ENCODE peak calls at places on chromosomes 5 and 9, in four cellular contexts. B, R, J and P are unnamed samples. For H3K36me3, the result is how much of the 10 kb centered on the place peaks cover.

GRCh38 chr9:124784503-124784902 is 7.6 kb downstream of the OLFML2A start:
- DNase-seq in R (no peak), J (no peak), B (no peak), P (no peak)

GRCh38 chr9:27664136-27664819 is 91.0 kb upstream of the C9orf72 start:
- DNase-seq in J (no peak), B (no peak), R (no peak), P (no peak)

GRCh38 chr9:131366745-131367401 is 27.0 kb upstream of the PRRC2B start:
- DNase-seq in R (no peak), J (peak), B (no peak), P (no peak)

GRCh38 chr9:347667-348292 is 133.1 kb downstream of the DOCK8 start:
- DNase-seq in B (no peak), J (peak), R (no peak), P (no peak)

GRCh38 chr5:111966290-111966689 is 209.3 kb upstream of the NREP start:
- DNase-seq in J (no peak), B (no peak), R (no peak), P (no peak)

GRCh38 chr9:114908104-114908621 is 22.2 kb downstream of the TNFSF8 start:
- DNase-seq in B (no peak), J (peak), R (no peak), P (no peak)

GRCh38 chr5:177312649-177313181 is 1.0 kb upstream of the MXD3 start:
- DNase-seq in B (no peak), R (no peak), J (peak), P (no peak)

GRCh38 chr5:55037046-55037771 is 13.2 kb downstream of the GZMK start:
- DNase-seq in J (no peak), B (no peak), R (no peak), P (no peak)

GRCh38 chr5:147628054-147628895 is 118.4 kb upstream of the DPYSL3 start:
- DNase-seq in J (peak), B (peak), R (peak), P (no peak)

GRCh38 chr9:116860509-116861120 is 173.5 kb downstream of the TRIM32 start:
- DNase-seq in J (peak), B (peak), R (peak), P (peak)

GRCh38 chr5:12174734-12175133 is 270.5 kb upstream of the CTNND2 start:
- DNase-seq in J (no peak), B (no peak), R (no peak), P (no peak)

GRCh38 chr5:173633304-173633703 is 16.9 kb upstream of the BOD1 start:
- DNase-seq in J (no peak), B (no peak), R (no peak), P (no peak)

GRCh38 chr5:170612256-170612656 is 108.4 kb downstream of the KCNIP1 start:
- DNase-seq in J (no peak), R (no peak), B (no peak), P (no peak)

GRCh38 chr9:108049026-108049591 is 559.5 kb upstream of the KLF4 start:
- DNase-seq in B (no peak), J (peak), R (no peak), P (no peak)

GRCh38 chr5:147098233-147098790 is 136.5 kb upstream of the STK32A start:
- DNase-seq in J (peak), R (no peak), B (peak), P (no peak)

GRCh38 chr5:5767286-5767928 is 344.9 kb downstream of the ICE1 start:
- DNase-seq in B (peak), J (no peak), R (no peak), P (no peak)

GRCh38 chr5:159605585-159605984 is 275.3 kb upstream of the IL12B start:
- DNase-seq in J (no peak), B (peak), R (no peak), P (no peak)

GRCh38 chr9:77020438-77021264 is 1.2 kb downstream of the FOXB2 start:
- DNase-seq in B (no peak), J (no peak), R (no peak), P (no peak)

GRCh38 chr9:115109486-115109885 is 8.5 kb downstream of the TNC start:
- DNase-seq in R (no peak), J (peak), B (no peak), P (no peak)

GRCh38 chr9:93280661-93281259 is 96.8 kb downstream of the WNK2 start:
- DNase-seq in R (no peak), B (no peak), J (peak), P (no peak)

GRCh38 chr9:79387091-79387490 is 184.7 kb upstream of the TLE4 start:
- DNase-seq in J (no peak), R (no peak), B (no peak), P (no peak)

GRCh38 chr5:120473332-120473731 is 9.2 kb downstream of the PRR16 start:
- DNase-seq in J (peak), R (no peak), B (no peak), P (no peak)

GRCh38 chr9:136721339-136722092 is 9.1 kb downstream of the DIPK1B start:
- DNase-seq in B (no peak), J (peak), R (no peak), P (no peak)

GRCh38 chr9:97958812-97959511 is 21.0 kb upstream of the HEMGN start:
- DNase-seq in J (no peak), R (no peak), B (no peak), P (no peak)

GRCh38 chr5:171340042-171340441 is 31.0 kb downstream of the TLX3 start:
- DNase-seq in B (no peak), R (no peak), J (no peak), P (no peak)

GRCh38 chr5:43294226-43294625 is 19.0 kb downstream of the HMGCS1 start:
- DNase-seq in J (peak), B (no peak), R (no peak), P (no peak)

GRCh38 chr9:87868175-87868574 is 14.5 kb upstream of the SPATA31E1 start:
- DNase-seq in J (no peak), B (no peak), R (no peak), P (no peak)

GRCh38 chr5:74325866-74326265 is 314.7 kb downstream of the ENC1 start:
- DNase-seq in J (no peak), R (no peak), B (no peak), P (no peak)

GRCh38 chr5:121853853-121854252 is 2.2 kb downstream of the FTMT start:
- DNase-seq in R (no peak), B (no peak), J (no peak), P (no peak)

GRCh38 chr5:67146981-67147380 is 49.6 kb downstream of the CD180 start:
- DNase-seq in R (no peak), J (no peak), B (no peak), P (no peak)

GRCh38 chr5:150541397-150541675 is 33.4 kb downstream of the NDST1 start:
- DNase-seq in R (no peak), J (no peak), B (no peak), P (no peak)

GRCh38 chr5:150540615-150541396 is 32.9 kb downstream of the NDST1 start:
- DNase-seq in B (peak), R (peak), J (peak), P (peak)

GRCh38 chr5:150538007-150538917 is 30.3 kb downstream of the NDST1 start:
- DNase-seq in J (peak), B (peak), R (no peak), P (no peak)

GRCh38 chr5:150539206-150539605 is 31.3 kb downstream of the NDST1 start:
- DNase-seq in B (no peak), R (no peak), J (no peak), P (no peak)

GRCh38 chr5:150540042-150540441 is 32.1 kb downstream of the NDST1 start:
- DNase-seq in R (no peak), B (no peak), J (no peak), P (no peak)
- H3K36me3 ChIP-seq in R (half or more), B (half or more), J (under half), P (under half)

DNA sequence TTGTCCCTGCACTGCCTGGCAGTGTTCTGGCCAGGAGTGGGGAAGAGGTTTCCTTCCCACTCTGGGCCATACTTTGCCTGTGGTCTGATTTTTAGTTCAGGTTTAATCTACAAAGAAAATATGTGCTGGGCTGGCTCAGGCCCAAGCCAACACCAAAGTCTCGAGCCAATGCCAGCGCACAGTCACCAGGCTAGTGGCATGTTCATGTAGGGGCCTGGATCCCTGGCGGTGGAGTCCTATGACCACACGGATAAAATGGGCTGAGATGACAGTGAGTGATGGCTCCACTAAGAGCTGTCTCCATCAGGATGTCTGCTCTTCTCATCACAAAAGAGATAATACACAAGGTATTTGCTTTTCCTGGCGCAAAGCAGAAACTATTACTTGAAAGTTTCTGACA is 92.8 kb upstream of the PTPN3 start:
- DNase-seq in B (peak), J (no peak), R (peak), P (peak)
- H3K27ac ChIP-seq in B (peak), J (no peak), R (no peak), P (peak)

GRCh38 chr9:122904466-122904822 is 715 bp downstream of the RC3H2 start:
- DNase-seq in R (peak), J (peak), B (no peak), P (no peak)
- TF ChIP-seq CTCF in R (no peak), J (no peak), B (no peak), P (no peak)

GRCh38 chr9:35076848-35077247 is 2.9 kb downstream of the FANCG start:
- DNase-seq in R (no peak), J (no peak), B (no peak), P (no peak)

GRCh38 chr9:35073276-35073607 is 817 bp upstream of the VCP start:
- DNase-seq in R (no peak), J (no peak), B (no peak), P (no peak)

GRCh38 chr9:35074141-35074540 is 1.7 kb upstream of the VCP start:
- DNase-seq in R (no peak), B (no peak), J (no peak), P (no peak)

GRCh38 chr9:35075358-35075757 is 2.9 kb upstream of the VCP start:
- DNase-seq in J (no peak), R (no peak), B (no peak), P (no peak)

DNA sequence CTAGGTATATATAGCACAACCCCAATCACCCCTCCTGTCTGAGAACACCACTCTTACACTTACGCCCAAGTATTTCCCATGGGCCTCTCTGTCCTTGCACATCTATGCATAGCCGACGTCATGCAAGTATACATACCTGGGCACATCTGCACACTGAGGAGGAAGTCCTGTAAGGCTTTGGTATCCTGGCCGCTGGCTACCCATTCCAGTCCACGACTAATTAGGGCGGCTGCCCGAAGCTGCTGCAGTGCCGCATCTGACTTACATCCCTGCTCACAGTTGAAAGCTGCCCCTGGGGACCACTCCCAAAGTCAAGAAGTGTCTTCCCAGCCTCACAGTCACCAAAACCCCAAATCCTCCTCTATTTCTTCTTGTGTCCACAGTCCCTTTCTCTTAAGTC is 2.4 kb upstream of the VCP start:
- DNase-seq in B (no peak), J (no peak), R (no peak), P (no peak)
- H3K36me3 ChIP-seq in B (under half), J (under half), R (under half), P (under half)